ENCODE peak calls at places on chromosome 10, in nine cellular contexts. Y is GM23338; I is NCI-H1105 treated with DMSO at 0.1 percent for 48 hours; E is MV-4-11; K is non-pigmented ciliary epithelial cell; L is CD4-positive, alpha-beta memory T cell; W is GF-D8; Z is GDM1; V is right cardiac atrium. B is an unnamed sample.

GRCh38 chr10:519055-519715 is 170.3 kb downstream of the DIP2C start:
- DNase-seq in K (no peak), E (no peak), V (no peak), L (no peak), Z (no peak), I (no peak), Y (no peak), W (no peak), B (no peak)

GRCh38 chr10:97572214-97572989 is at the start of gene ANKRD2:
- DNase-seq in E (peak), I (no peak), K (no peak), L (peak), Y (peak), W (peak), Z (peak), V (peak), B (peak)

GRCh38 chr10:119304541-119304940 is 97.2 kb downstream of the GRK5 start:
- DNase-seq in L (no peak), K (no peak), W (no peak), Z (no peak), I (no peak), Y (no peak), E (no peak), V (no peak), B (no peak)

GRCh38 chr10:93757136-93757535 is 600 bp upstream of the LGI1 start:
- DNase-seq in L (no peak), K (no peak), Y (peak), V (peak), W (no peak), Z (no peak), E (no peak), I (no peak), B (no peak)

GRCh38 chr10:6321880-6322279 is 119.1 kb downstream of the PFKFB3 start:
- DNase-seq in K (no peak), I (no peak), L (no peak), Y (no peak), E (no peak), Z (no peak), V (no peak), W (no peak), B (no peak)

GRCh38 chr10:110455440-110455839 is 42.3 kb upstream of the DUSP5 start:
- DNase-seq in W (no peak), Z (no peak), Y (no peak), E (no peak), V (no peak), I (no peak), K (no peak), L (no peak), B (no peak)

GRCh38 chr10:1552415-1552814 is 184.9 kb downstream of the ADARB2 start:
- DNase-seq in Y (no peak), L (no peak), I (no peak), K (no peak), E (no peak), Z (no peak), W (no peak), V (no peak), B (no peak)

GRCh38 chr10:60032723-60033122 is 126.4 kb upstream of the CCDC6 start:
- DNase-seq in E (peak), L (peak), K (peak), I (peak), Z (peak), V (no peak), Y (peak), W (peak), B (peak)

GRCh38 chr10:60197206-60197605 is 192.5 kb downstream of the ANK3 start:
- DNase-seq in K (no peak), Y (no peak), L (no peak), W (no peak), E (no peak), I (no peak), V (no peak), Z (no peak), B (no peak)

GRCh38 chr10:104297697-104298660 is 29.0 kb downstream of the GSTO2 start:
- DNase-seq in K (peak), Z (no peak), E (no peak), Y (peak), V (peak), L (no peak), W (no peak), I (no peak), B (no peak)

GRCh38 chr10:15209827-15210509 is 41.5 kb upstream of the NMT2 start:
- DNase-seq in Y (peak), L (peak), K (no peak), W (peak), E (peak), I (peak), V (peak), Z (peak), B (peak)

GRCh38 chr10:61024801-61025201 is 80.8 kb upstream of the RHOBTB1 start:
- DNase-seq in Y (peak), L (no peak), K (no peak), W (no peak), Z (no peak), E (no peak), V (no peak), I (no peak), B (no peak)

GRCh38 chr10:43027331-43027955 is 49.4 kb upstream of the RET start:
- DNase-seq in E (no peak), Y (no peak), W (no peak), L (no peak), Z (no peak), I (no peak), V (no peak), K (no peak), B (no peak)

GRCh38 chr10:60314306-60314940 is 75.3 kb downstream of the ANK3 start:
- DNase-seq in E (peak), Y (no peak), V (no peak), K (peak), Z (no peak), L (no peak), I (no peak), W (no peak), B (no peak)

GRCh38 chr10:101140084-101140949 is 9.2 kb downstream of the TLX1 start:
- DNase-seq in W (no peak), E (no peak), Z (no peak), Y (peak), I (no peak), V (no peak), K (no peak), L (no peak), B (no peak)

GRCh38 chr10:119658274-119658673 is 7.1 kb downstream of the BAG3 start:
- DNase-seq in I (no peak), K (peak), V (peak), W (no peak), L (no peak), E (peak), Y (peak), Z (no peak), B (peak)

GRCh38 chr10:123512881-123513822 is 153.0 kb upstream of the GPR26 start:
- DNase-seq in L (no peak), E (no peak), I (peak), K (no peak), Y (peak), V (no peak), Z (no peak), W (no peak), B (no peak)

GRCh38 chr10:129766611-129767550 is 197.2 kb downstream of the EBF3 start:
- DNase-seq in I (no peak), L (no peak), Z (no peak), V (no peak), W (no peak), Y (no peak), E (no peak), K (no peak), B (peak)

GRCh38 chr10:122243560-122243959 is 27.5 kb upstream of the BTBD16 start:
- DNase-seq in I (no peak), Z (no peak), Y (no peak), K (no peak), V (no peak), W (no peak), L (no peak), E (no peak), B (no peak)

GRCh38 chr10:119539359-119539651 is 3.2 kb downstream of the RGS10 start:
- DNase-seq in Z (no peak), Y (no peak), W (no peak), L (no peak), K (no peak), V (no peak), I (no peak), E (no peak), B (no peak)

GRCh38 chr10:111281516-111281915 is 204.7 kb downstream of the ADRA2A start:
- DNase-seq in L (no peak), Y (peak), E (no peak), V (no peak), I (no peak), K (no peak), Z (no peak), W (no peak), B (no peak)

GRCh38 chr10:13349776-13350274 is 1.7 kb upstream of the SEPHS1 start:
- DNase-seq in W (no peak), L (peak), V (peak), I (no peak), K (no peak), Z (no peak), Y (peak), E (peak), B (peak)

GRCh38 chr10:77289027-77289501 is 348.5 kb downstream of the KCNMA1 start:
- DNase-seq in L (no peak), V (no peak), Z (no peak), Y (peak), I (no peak), E (no peak), W (no peak), K (no peak), B (no peak)

GRCh38 chr10:102630663-102631062 is 13.6 kb upstream of the TRIM8 start:
- DNase-seq in L (no peak), E (no peak), Z (no peak), Y (no peak), W (no peak), V (peak), I (no peak), K (no peak), B (no peak)

GRCh38 chr10:31004611-31005193 is 27.0 kb downstream of the ZNF438 start:
- DNase-seq in Y (no peak), E (peak), W (no peak), Z (no peak), V (no peak), I (no peak), K (no peak), L (no peak), B (no peak)

GRCh38 chr10:69428138-69428537 is 11.4 kb upstream of the TACR2 start:
- DNase-seq in Z (no peak), W (no peak), E (no peak), I (no peak), V (no peak), K (no peak), L (no peak), Y (no peak), B (no peak)

GRCh38 chr10:124006526-124006925 is 86.9 kb downstream of the CHST15 start:
- DNase-seq in V (no peak), Z (no peak), I (no peak), L (no peak), K (no peak), W (no peak), E (no peak), Y (no peak), B (peak)

GRCh38 chr10:34078017-34078416 is 737.1 kb downstream of the PARD3 start:
- DNase-seq in I (no peak), K (no peak), Y (no peak), W (no peak), E (no peak), V (no peak), L (no peak), Z (no peak), B (no peak)

GRCh38 chr10:122417667-122418066 is 36.8 kb upstream of the ARMS2 start:
- DNase-seq in W (no peak), L (no peak), Z (no peak), V (no peak), E (no peak), Y (no peak), I (no peak), K (no peak), B (no peak)

GRCh38 chr10:436911-437665 is 252.4 kb downstream of the DIP2C start:
- DNase-seq in V (no peak), K (no peak), L (no peak), E (no peak), I (no peak), Z (no peak), Y (peak), W (no peak), B (no peak)

GRCh38 chr10:4984971-4985594 is 18.6 kb downstream of the AKR1C2 start:
- DNase-seq in Z (no peak), V (no peak), I (no peak), W (no peak), L (no peak), Y (no peak), E (no peak), K (no peak), B (no peak)

B was measured in transverse colon.